ENCODE peak calls at places on chromosome 1, in six cellular contexts. Z, L, V, G, C and O are unnamed samples. For H3K36me3, the result is how much of the 10 kb centered on the place peaks cover.

GRCh38 chr1:6788946-6789345 is 3.7 kb downstream of the CAMTA1 start:
- DNase-seq in Z (no peak), L (no peak), V (peak), G (no peak), C (no peak), O (no peak)

GRCh38 chr1:37476460-37477197 is 2.2 kb downstream of the ZC3H12A start:
- DNase-seq in Z (no peak), L (peak), V (no peak), G (peak), C (peak), O (peak)

GRCh38 chr1:71964188-71964587 is 318.2 kb downstream of the NEGR1 start:
- DNase-seq in Z (no peak), L (no peak), V (no peak), G (no peak), C (no peak), O (no peak)

GRCh38 chr1:230301322-230301721 is 124.8 kb downstream of the PGBD5 start:
- DNase-seq in Z (no peak), L (no peak), V (peak), G (no peak), C (no peak), O (no peak)

GRCh38 chr1:37741130-37741529 is 23.8 kb downstream of the EPHA10 start:
- DNase-seq in Z (peak), L (no peak), V (no peak), G (no peak), C (peak), O (no peak)

GRCh38 chr1:101025283-101025679 is 303 bp downstream of the DPH5 start:
- DNase-seq in Z (no peak), L (no peak), V (peak), G (no peak), C (no peak), O (peak)

GRCh38 chr1:3283849-3284248 is 170.6 kb upstream of the ARHGEF16 start:
- DNase-seq in Z (peak), L (peak), V (peak), G (no peak), C (no peak), O (peak)

GRCh38 chr1:114728553-114728952 is 12.0 kb upstream of the NRAS start:
- DNase-seq in Z (no peak), L (no peak), V (no peak), G (no peak), C (no peak), O (no peak)

GRCh38 chr1:183296782-183297181 is 110.7 kb downstream of the LAMC2 start:
- DNase-seq in Z (no peak), L (no peak), V (no peak), G (no peak), C (no peak), O (no peak)

GRCh38 chr1:66623812-66624211 is 89.9 kb downstream of the SGIP1 start:
- DNase-seq in Z (peak), L (no peak), V (no peak), G (no peak), C (no peak), O (no peak)

GRCh38 chr1:125065821-125066180 is 3881.0 kb downstream of the SRGAP2C start:
- DNase-seq in Z (no peak), L (no peak), V (no peak), G (no peak), C (no peak), O (no peak)

GRCh38 chr1:94050263-94050662 is 70.7 kb downstream of the ABCA4 start:
- DNase-seq in Z (no peak), L (no peak), V (no peak), G (no peak), C (no peak), O (no peak)

GRCh38 chr1:23344987-23345472 is 946 bp upstream of the HNRNPR start:
- DNase-seq in Z (no peak), L (no peak), V (no peak), G (no peak), C (no peak), O (peak)

GRCh38 chr1:171299342-171299741 is 14.6 kb upstream of the FMO4 start:
- DNase-seq in Z (no peak), L (no peak), V (no peak), G (no peak), C (no peak), O (no peak)

GRCh38 chr1:99978218-99978617 is 8.4 kb downstream of the SLC35A3 start:
- DNase-seq in Z (no peak), L (no peak), V (no peak), G (no peak), C (no peak), O (no peak)

GRCh38 chr1:206985162-206985749 is 15.0 kb upstream of the FCAMR start:
- DNase-seq in Z (no peak), L (no peak), V (no peak), G (no peak), C (no peak), O (no peak)

GRCh38 chr1:223700942-223701637 is 11.2 kb upstream of the CAPN2 start:
- DNase-seq in Z (peak), L (peak), V (no peak), G (peak), C (peak), O (no peak)

GRCh38 chr1:248710305-248710900 is 7.8 kb upstream of the OR14I1 start:
- DNase-seq in Z (no peak), L (no peak), V (no peak), G (no peak), C (no peak), O (no peak)

GRCh38 chr1:18866314-18866713 is 6.9 kb upstream of the TAS1R2 start:
- DNase-seq in Z (no peak), L (no peak), V (no peak), G (peak), C (no peak), O (no peak)

GRCh38 chr1:184075040-184076029 is 23.8 kb downstream of the TSEN15 start:
- DNase-seq in Z (peak), L (no peak), V (peak), G (no peak), C (no peak), O (peak)

GRCh38 chr1:228463559-228464455 is 23.4 kb upstream of the RNF187 start:
- DNase-seq in Z (peak), L (no peak), V (no peak), G (no peak), C (no peak), O (peak)

GRCh38 chr1:64861611-64862010 is 104.7 kb downstream of the JAK1 start:
- DNase-seq in Z (peak), L (no peak), V (peak), G (no peak), C (no peak), O (no peak)

GRCh38 chr1:51744506-51745303 is 127.8 kb downstream of the OSBPL9 start:
- DNase-seq in Z (no peak), L (no peak), V (no peak), G (no peak), C (no peak), O (no peak)

GRCh38 chr1:235206533-235207201 is 45.6 kb upstream of the RBM34 start:
- DNase-seq in Z (no peak), L (no peak), V (no peak), G (no peak), C (no peak), O (no peak)

GRCh38 chr1:37288900-37289299 is 185.5 kb upstream of the ZC3H12A start:
- DNase-seq in Z (no peak), L (no peak), V (no peak), G (no peak), C (no peak), O (peak)

GRCh38 chr1:39047374-39048229 is 21.5 kb downstream of the NDUFS5 start:
- DNase-seq in Z (peak), L (peak), V (peak), G (peak), C (no peak), O (no peak)

GRCh38 chr1:223233410-223234163 is 90.5 kb upstream of the TLR5 start:
- DNase-seq in Z (peak), L (peak), V (peak), G (no peak), C (peak), O (no peak)

DNA sequence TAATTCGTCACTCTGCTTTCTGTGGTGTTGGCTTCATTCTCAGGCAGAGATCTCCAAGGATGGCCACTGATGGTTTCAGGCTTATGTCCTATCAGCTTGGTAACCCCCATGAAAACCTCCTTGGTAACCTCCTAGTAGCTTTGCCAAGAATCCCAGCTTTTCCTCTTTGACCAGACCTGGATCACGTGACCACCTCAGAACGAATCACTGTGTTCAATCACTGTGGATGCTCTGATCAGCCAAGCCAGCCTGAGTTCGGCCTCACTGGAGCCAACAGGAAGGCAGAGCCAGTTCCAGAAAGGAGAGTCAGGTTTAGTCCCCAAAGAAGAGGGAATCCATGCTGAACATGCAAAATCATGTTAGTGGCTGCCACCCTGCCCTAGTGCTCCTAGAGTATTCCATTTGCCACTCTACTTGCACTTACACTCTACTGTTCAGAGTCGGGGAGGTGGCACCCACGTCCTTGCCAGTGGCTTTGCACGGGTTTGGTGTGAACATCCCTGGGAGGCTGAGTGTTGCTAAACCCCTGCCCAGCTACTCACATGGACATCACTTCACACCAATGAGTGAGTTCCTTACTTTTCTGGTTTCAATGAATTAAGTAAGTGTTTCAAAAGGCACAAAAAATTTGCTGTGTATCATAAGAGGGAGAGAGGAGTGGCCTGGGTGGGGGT is 33.5 kb upstream of the SSBP3 start:
- DNase-seq in Z (no peak), L (no peak), V (no peak), G (no peak), C (no peak), O (no peak)
- TF ChIP-seq CTCF in Z (no peak), L (no peak), V (no peak), G (no peak), C (no peak), O (no peak)

GRCh38 chr1:16137890-16138467 is 17.9 kb downstream of the EPHA2 start:
- DNase-seq in Z (no peak), L (no peak), V (no peak), G (no peak), C (no peak), O (no peak)
- H3K36me3 ChIP-seq in Z (under half), L (half or more), V (under half), G (half or more), C (half or more), O (under half)

GRCh38 chr1:43008106-43008424 is 49.4 kb upstream of the SLC2A1 start:
- DNase-seq in Z (no peak), L (no peak), V (no peak), G (no peak), C (no peak), O (no peak)
- TF ChIP-seq CTCF in Z (no peak), L (no peak), V (no peak), G (no peak), C (no peak), O (no peak)

DNA sequence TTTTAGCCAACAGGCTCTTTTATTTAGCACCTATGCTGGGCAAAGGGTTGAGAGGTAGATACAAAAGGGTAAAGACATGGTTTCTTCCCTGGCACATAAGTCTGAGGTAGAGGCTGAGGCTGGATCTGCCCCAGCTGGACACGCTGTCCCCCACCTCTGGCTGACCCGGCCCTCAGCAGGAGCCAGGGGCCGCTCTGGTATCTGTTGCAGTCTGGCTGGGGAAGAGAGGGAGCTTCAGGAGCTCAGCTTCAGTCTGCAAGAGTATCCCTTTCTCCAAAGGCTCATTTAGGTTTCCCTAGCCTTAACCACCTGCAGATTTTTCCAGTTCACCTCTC is 14.2 kb downstream of the BLACAT1 start:
- DNase-seq in Z (no peak), L (no peak), V (no peak), G (no peak), C (no peak), O (no peak)
- H3K36me3 ChIP-seq in Z (under half), L (under half), V (under half), G (under half), C (under half), O (under half)

GRCh38 chr1:30715216-30715615 is 8.2 kb downstream of the MATN1 start:
- DNase-seq in Z (no peak), L (no peak), V (no peak), G (no peak), C (no peak), O (peak)
- TF ChIP-seq CTCF in Z (peak), L (no peak), V (peak), G (peak), C (peak), O (peak)

DNA sequence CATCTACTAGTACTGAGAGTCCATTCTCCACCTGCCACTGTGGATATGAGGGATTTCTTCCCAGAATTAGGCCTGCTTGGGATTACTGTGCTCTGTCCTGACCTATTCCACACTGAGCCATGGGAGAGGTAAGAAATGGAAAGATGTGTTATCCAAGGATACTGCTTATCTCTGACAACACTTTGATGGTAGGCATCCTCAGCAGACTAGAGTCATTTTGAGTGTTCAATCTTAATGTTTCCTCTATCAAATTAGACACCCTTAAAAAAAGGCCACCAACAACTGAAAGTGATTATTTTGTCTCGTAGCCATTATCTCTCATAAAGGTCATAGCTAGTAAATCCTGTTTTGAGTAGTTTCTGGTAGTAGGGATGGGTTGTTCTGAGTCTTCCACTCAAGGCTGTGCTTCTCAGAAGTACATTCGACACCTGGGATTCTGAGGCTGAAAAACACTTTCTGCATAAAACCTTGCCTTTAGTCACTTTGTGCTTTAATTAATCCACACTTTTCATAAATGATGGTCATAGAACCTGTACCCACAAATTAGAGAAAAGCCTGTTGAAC is 8.8 kb downstream of the ATPAF1 start:
- DNase-seq in Z (no peak), L (no peak), V (no peak), G (no peak), C (no peak), O (no peak)
- H3K36me3 ChIP-seq in Z (under half), L (half or more), V (under half), G (half or more), C (under half), O (under half)